ENCODE peak calls at places on chromosomes 12 and 14, in six cellular contexts. D is GM13977, W is NCI-H510A treated with DMSO at 0.1 percent for 48 hours, C is cardiac fibroblast, T is HT1080, S is left ventricle myocardium inferior. Z is an unnamed sample.
A peak's percentile ranks its signal among the peaks of the same experiment; 100 is the strongest.

GRCh38 chr12:49070971-49071370 is 1.2 kb upstream of the RHEBL1 start:
- DNase-seq in D (no peak), W (no peak), C (no peak), T (no peak), S (no peak), Z (no peak)

GRCh38 chr14:32312010-32312331 is 17.1 kb upstream of the AKAP6 start:
- DNase-seq in D (no peak), W (no peak), C (no peak), T (no peak), S (no peak), Z (no peak)

GRCh38 chr14:68248481-68249255 is 429.1 kb downstream of the RAD51B start:
- DNase-seq in D (peak; percentile 53), W (peak; percentile 43), C (peak; percentile 87), T (peak; percentile 74), S (no peak), Z (peak; percentile 68)

GRCh38 chr12:66387067-66387466 is 84.8 kb downstream of the HELB start:
- DNase-seq in D (no peak), W (no peak), C (no peak), T (no peak), S (no peak), Z (no peak)

GRCh38 chr12:45050751-45051489 is at the start of gene DBX2:
- DNase-seq in D (peak; percentile 17), W (no peak), C (no peak), T (no peak), S (no peak), Z (peak; percentile 33)

GRCh38 chr14:101008631-101009336 is 105.3 kb upstream of the RTL1 start:
- DNase-seq in D (peak; percentile 12), W (no peak), C (no peak), T (peak; percentile 27), S (no peak), Z (no peak)

GRCh38 chr12:123660328-123660727 is 10.6 kb upstream of the TCTN2 start:
- DNase-seq in D (no peak), W (no peak), C (peak; percentile 94), T (peak; percentile 89), S (no peak), Z (no peak)

GRCh38 chr12:113889076-113889475 is 77.0 kb downstream of the RBM19 start:
- DNase-seq in D (no peak), W (no peak), C (peak; percentile 5), T (no peak), S (no peak), Z (no peak)

GRCh38 chr14:99260116-99260515 is 11.9 kb downstream of the BCL11B start:
- DNase-seq in D (no peak), W (no peak), C (no peak), T (no peak), S (no peak), Z (no peak)

Z was measured in right cardiac atrium.